ENCODE peak calls at places on chromosomes 5 and 9, in five cellular contexts. One of them, this sample, is unnamed.

GRCh38 chr5:3598236-3598635 is 2.6 kb downstream of the IRX1 start:
- DNase-seq in nucleus accumbens: no peak
- DNase-seq in adipocyte: no peak
- DNase-seq in Daoy: no peak
- DNase-seq in BE2C: no peak
- DNase-seq in this sample: no peak

GRCh38 chr5:76190356-76190755 is 107.2 kb downstream of the SV2C start:
- DNase-seq in BE2C: no peak
- DNase-seq in nucleus accumbens: no peak
- DNase-seq in Daoy: no peak
- DNase-seq in adipocyte: no peak
- DNase-seq in this sample: no peak

GRCh38 chr9:115237383-115238087 is 119.6 kb upstream of the TNC start:
- DNase-seq in adipocyte: peak
- DNase-seq in nucleus accumbens: no peak
- DNase-seq in Daoy: no peak
- DNase-seq in BE2C: no peak
- DNase-seq in this sample: peak

GRCh38 chr5:154475613-154476342 is 2.2 kb downstream of the HAND1 start:
- DNase-seq in BE2C: no peak
- DNase-seq in Daoy: no peak
- DNase-seq in nucleus accumbens: no peak
- DNase-seq in adipocyte: no peak
- DNase-seq in this sample: no peak

GRCh38 chr5:89869346-89869745 is 540.2 kb downstream of the CETN3 start:
- DNase-seq in Daoy: no peak
- DNase-seq in BE2C: no peak
- DNase-seq in nucleus accumbens: no peak
- DNase-seq in adipocyte: no peak
- DNase-seq in this sample: no peak

GRCh38 chr5:2753452-2754409 is 2.3 kb upstream of the IRX2 start:
- DNase-seq in nucleus accumbens: no peak
- DNase-seq in Daoy: peak
- DNase-seq in adipocyte: no peak
- DNase-seq in BE2C: no peak
- DNase-seq in this sample: no peak

GRCh38 chr9:86731511-86731993 is 215.8 kb downstream of the GAS1 start:
- DNase-seq in nucleus accumbens: no peak
- DNase-seq in adipocyte: peak
- DNase-seq in BE2C: no peak
- DNase-seq in Daoy: peak
- DNase-seq in this sample: peak

GRCh38 chr9:89052470-89053097 is 61.3 kb downstream of the S1PR3 start:
- DNase-seq in adipocyte: no peak
- DNase-seq in Daoy: no peak
- DNase-seq in BE2C: no peak
- DNase-seq in nucleus accumbens: no peak
- DNase-seq in this sample: no peak

GRCh38 chr5:74199005-74199404 is 441.5 kb downstream of the ENC1 start:
- DNase-seq in BE2C: no peak
- DNase-seq in adipocyte: no peak
- DNase-seq in nucleus accumbens: no peak
- DNase-seq in Daoy: peak
- DNase-seq in this sample: no peak

GRCh38 chr5:38403407-38403806 is 145.0 kb downstream of the EGFLAM start:
- DNase-seq in BE2C: peak
- DNase-seq in adipocyte: peak
- DNase-seq in nucleus accumbens: no peak
- DNase-seq in Daoy: peak
- DNase-seq in this sample: peak

GRCh38 chr5:130141689-130142320 is 237.5 kb downstream of the CHSY3 start:
- DNase-seq in Daoy: no peak
- DNase-seq in adipocyte: peak
- DNase-seq in nucleus accumbens: peak
- DNase-seq in BE2C: peak
- DNase-seq in this sample: peak

GRCh38 chr5:32258406-32258805 is 54.3 kb downstream of the MTMR12 start:
- DNase-seq in BE2C: no peak
- DNase-seq in Daoy: no peak
- DNase-seq in nucleus accumbens: no peak
- DNase-seq in adipocyte: no peak
- DNase-seq in this sample: no peak

GRCh38 chr5:108168915-108169314 is 213.0 kb downstream of the FBXL17 start:
- DNase-seq in BE2C: no peak
- DNase-seq in nucleus accumbens: no peak
- DNase-seq in adipocyte: no peak
- DNase-seq in Daoy: no peak
- DNase-seq in this sample: no peak

GRCh38 chr5:123817267-123817666 is 305.3 kb downstream of the CSNK1G3 start:
- DNase-seq in nucleus accumbens: no peak
- DNase-seq in adipocyte: no peak
- DNase-seq in Daoy: no peak
- DNase-seq in BE2C: no peak
- DNase-seq in this sample: no peak

GRCh38 chr5:127785098-127785927 is 82.1 kb downstream of the CCDC192 start:
- DNase-seq in nucleus accumbens: no peak
- DNase-seq in adipocyte: peak
- DNase-seq in BE2C: no peak
- DNase-seq in Daoy: peak
- DNase-seq in this sample: peak

GRCh38 chr9:131273791-131274673 is 2.3 kb downstream of the FAM78A start:
- DNase-seq in adipocyte: peak
- DNase-seq in BE2C: no peak
- DNase-seq in Daoy: no peak
- DNase-seq in nucleus accumbens: no peak
- DNase-seq in this sample: no peak

GRCh38 chr5:104412649-104413240 is 850.2 kb upstream of the NUDT12 start:
- DNase-seq in nucleus accumbens: no peak
- DNase-seq in Daoy: no peak
- DNase-seq in BE2C: peak
- DNase-seq in adipocyte: peak
- DNase-seq in this sample: peak

GRCh38 chr9:109953813-109954489 is 174.0 kb downstream of the PALM2AKAP2 start:
- DNase-seq in nucleus accumbens: no peak
- DNase-seq in Daoy: no peak
- DNase-seq in adipocyte: no peak
- DNase-seq in BE2C: no peak
- DNase-seq in this sample: no peak

GRCh38 chr9:129630967-129631672 is 5.2 kb downstream of the NTMT1 start:
- DNase-seq in BE2C: no peak
- DNase-seq in Daoy: no peak
- DNase-seq in adipocyte: no peak
- DNase-seq in nucleus accumbens: no peak
- DNase-seq in this sample: peak

GRCh38 chr9:117574099-117574498 is 130.1 kb upstream of the TLR4 start:
- DNase-seq in Daoy: no peak
- DNase-seq in adipocyte: no peak
- DNase-seq in nucleus accumbens: no peak
- DNase-seq in BE2C: peak
- DNase-seq in this sample: no peak

GRCh38 chr9:10008101-10008799 is 604.6 kb downstream of the PTPRD start:
- DNase-seq in BE2C: no peak
- DNase-seq in adipocyte: no peak
- DNase-seq in Daoy: no peak
- DNase-seq in nucleus accumbens: no peak
- DNase-seq in this sample: no peak

GRCh38 chr9:106892632-106893031 is 29.7 kb downstream of the ZNF462 start:
- DNase-seq in BE2C: peak
- DNase-seq in adipocyte: peak
- DNase-seq in Daoy: peak
- DNase-seq in nucleus accumbens: no peak
- DNase-seq in this sample: peak

GRCh38 chr5:1003296-1003937 is 5.2 kb upstream of the NKD2 start:
- DNase-seq in adipocyte: no peak
- DNase-seq in Daoy: peak
- DNase-seq in BE2C: no peak
- DNase-seq in nucleus accumbens: no peak
- DNase-seq in this sample: peak

GRCh38 chr9:2420488-2421056 is 201.0 kb upstream of the VLDLR start:
- DNase-seq in nucleus accumbens: no peak
- DNase-seq in BE2C: no peak
- DNase-seq in Daoy: no peak
- DNase-seq in adipocyte: no peak
- DNase-seq in this sample: no peak

GRCh38 chr5:117302473-117302872 is 727.9 kb upstream of the SEMA6A start:
- DNase-seq in adipocyte: no peak
- DNase-seq in BE2C: no peak
- DNase-seq in Daoy: no peak
- DNase-seq in nucleus accumbens: no peak
- DNase-seq in this sample: no peak